ENCODE peak calls at places on chromosomes 16 and 17, in six cellular contexts. C is fibroblast of the aortic adventitia, U is GM13977, Q is WTC11, A is stomach, F is omental fat pad. Y is an unnamed sample.

GRCh38 chr17:57809879-57810278 is 40.0 kb downstream of the MRPS23 start:
- DNase-seq in A (no peak), Q (no peak), U (no peak), C (no peak), F (no peak), Y (no peak)

GRCh38 chr17:40827746-40828453 is 5.5 kb upstream of the KRT10 start:
- DNase-seq in A (no peak), Q (no peak), C (peak), F (no peak), U (no peak), Y (no peak)

GRCh38 chr17:560379-560935 is 154.2 kb downstream of the VPS53 start:
- DNase-seq in A (no peak), Q (no peak), F (no peak), U (no peak), C (peak), Y (no peak)

GRCh38 chr16:31402687-31403086 is 9.6 kb downstream of the ITGAD start:
- DNase-seq in F (no peak), Q (no peak), C (peak), U (no peak), A (no peak), Y (no peak)

GRCh38 chr17:77297693-77298666 is 157.2 kb downstream of the SEC14L1 start:
- DNase-seq in Q (no peak), A (no peak), U (no peak), C (no peak), F (no peak), Y (no peak)

GRCh38 chr17:19328441-19329061 is 34.0 kb downstream of the B9D1 start:
- DNase-seq in C (no peak), A (no peak), F (no peak), U (no peak), Q (peak), Y (no peak)

GRCh38 chr16:29306953-29307597 is 99.4 kb downstream of the NPIPB11 start:
- DNase-seq in F (no peak), U (no peak), Q (no peak), C (peak), A (no peak), Y (no peak)

GRCh38 chr17:77361986-77362620 is 221.3 kb downstream of the SEC14L1 start:
- DNase-seq in Q (no peak), A (no peak), C (no peak), U (no peak), F (no peak), Y (no peak)

GRCh38 chr16:10338426-10338825 is 47.4 kb upstream of the ATF7IP2 start:
- DNase-seq in U (no peak), C (no peak), A (no peak), F (no peak), Q (no peak), Y (no peak)

GRCh38 chr17:18362509-18363020 is 785 bp downstream of the SHMT1 start:
- DNase-seq in C (peak), A (peak), U (no peak), Q (no peak), F (peak), Y (no peak)

GRCh38 chr17:49457564-49458535 is 37.2 kb upstream of the NGFR start:
- DNase-seq in U (no peak), F (no peak), C (no peak), A (no peak), Q (no peak), Y (no peak)

GRCh38 chr17:38357488-38358123 is 6.0 kb downstream of the SOCS7 start:
- DNase-seq in F (no peak), C (no peak), Q (no peak), A (no peak), U (no peak), Y (no peak)

GRCh38 chr17:56597495-56597990 is 4.0 kb downstream of the NOG start:
- DNase-seq in Q (peak), F (no peak), U (no peak), A (no peak), C (no peak), Y (no peak)

GRCh38 chr16:11949527-11949926 is 7.7 kb upstream of the NPIPB2 start:
- DNase-seq in A (no peak), Q (peak), C (peak), F (no peak), U (peak), Y (no peak)
- TF ChIP-seq CTCF in A (peak), Q (no peak), C (peak), F (no peak), U (peak), Y (peak)

DNA sequence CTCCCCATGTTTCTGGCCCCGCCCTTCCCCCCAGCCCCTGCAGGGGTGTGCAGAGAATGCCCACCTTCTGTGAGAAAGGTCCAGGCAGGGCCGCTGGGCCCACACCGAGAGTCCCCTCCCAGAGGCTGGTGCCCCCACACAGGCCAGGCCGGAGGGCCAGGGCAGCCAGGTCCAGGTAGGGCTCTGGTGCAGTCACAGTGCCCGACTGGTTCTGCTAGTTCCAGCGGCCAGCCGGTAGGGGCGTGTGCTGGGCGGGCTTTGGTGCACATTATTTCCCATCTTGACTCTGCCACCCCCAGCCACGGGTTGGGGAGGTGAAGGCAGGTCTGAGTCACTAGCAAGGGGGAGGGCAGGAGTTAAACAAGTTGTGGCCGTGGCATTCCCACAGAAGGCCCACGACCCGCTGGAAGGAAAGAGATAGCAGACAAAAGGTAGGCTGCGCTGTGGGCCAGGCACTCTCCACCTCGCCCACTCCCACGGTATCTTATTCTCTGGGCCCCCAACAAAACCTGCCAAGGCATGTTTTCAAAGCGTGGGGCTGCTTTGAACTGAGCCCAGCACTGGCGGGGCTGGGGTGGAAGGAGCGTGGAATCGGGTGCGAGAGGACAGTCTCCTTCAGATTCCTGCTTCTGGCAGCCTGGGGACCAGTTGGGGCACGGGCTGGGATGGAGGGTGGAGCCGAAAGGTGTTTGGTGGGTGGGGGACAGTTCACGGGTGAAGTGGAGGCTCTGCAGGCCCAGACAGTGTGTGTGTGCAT is 1.9 kb downstream of the EPN3 start:
- DNase-seq in U (no peak), F (no peak), A (peak), C (no peak), Q (peak), Y (no peak)
- TF ChIP-seq CTCF in U (no peak), F (no peak), A (peak), C (peak), Q (no peak), Y (no peak)

GRCh38 chr16:67562526-67562917 is at the start of gene CTCF:
- DNase-seq in C (peak), Q (peak), F (no peak), U (peak), A (peak), Y (no peak)
- TF ChIP-seq CTCF in C (peak), Q (peak), F (no peak), U (peak), A (peak), Y (peak)

GRCh38 chr17:5439446-5439764 is 450 bp upstream of the C1QBP start:
- DNase-seq in U (no peak), F (no peak), A (no peak), Q (no peak), C (no peak), Y (no peak)
- TF ChIP-seq CTCF in U (no peak), F (no peak), A (no peak), Q (no peak), C (no peak), Y (peak)

DNA sequence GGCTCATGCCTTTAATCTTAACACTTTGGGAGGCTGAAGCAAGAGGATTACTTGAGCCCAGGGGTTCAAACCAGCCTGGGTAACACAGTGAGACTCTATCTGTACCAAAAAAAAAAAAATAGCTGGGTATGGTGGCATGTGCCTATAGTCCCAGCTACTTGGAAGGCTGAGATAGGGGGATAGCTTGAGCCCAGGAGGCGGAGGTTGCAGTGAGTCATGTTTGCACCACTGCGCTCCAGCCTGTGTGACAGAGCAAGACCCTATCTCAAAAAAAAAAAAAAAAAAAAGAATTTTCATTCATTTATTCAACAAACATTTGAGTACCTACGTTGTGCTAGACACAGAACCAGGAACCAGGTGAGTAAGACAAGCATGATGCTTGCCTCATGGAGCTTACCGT is 73.6 kb upstream of the MRTFB start:
- DNase-seq in C (no peak), Q (no peak), F (no peak), U (no peak), A (no peak), Y (no peak)
- TF ChIP-seq CTCF in C (no peak), Q (no peak), F (no peak), U (no peak), A (no peak), Y (no peak)

GRCh38 chr17:60679287-60679686 is 1.6 kb downstream of the BCAS3 start:
- DNase-seq in F (no peak), C (no peak), Q (no peak), U (no peak), A (no peak), Y (no peak)
- TF ChIP-seq CTCF in F (no peak), C (no peak), Q (no peak), U (no peak), A (no peak), Y (no peak)

DNA sequence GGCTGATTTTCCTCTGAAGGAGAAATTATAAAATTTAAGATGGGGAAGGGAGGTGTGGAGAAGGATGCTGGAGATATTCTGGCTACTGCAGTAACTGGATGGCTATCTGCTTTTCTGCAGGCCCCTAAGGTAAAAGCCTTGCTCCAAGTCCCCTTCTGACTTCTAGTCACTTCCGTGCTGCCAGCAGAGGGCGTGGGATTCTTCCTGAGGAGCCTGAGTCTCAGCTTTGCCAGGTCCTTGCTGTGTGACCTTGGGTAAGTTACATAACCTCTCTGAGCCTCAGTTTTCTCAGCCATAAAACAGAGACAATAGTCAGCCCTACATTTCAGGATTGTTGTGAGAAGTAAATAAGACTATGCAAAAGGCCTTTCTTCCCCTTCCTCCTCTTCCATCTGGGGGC is 24.3 kb upstream of the TMEM220 start:
- DNase-seq in C (peak), Q (peak), F (no peak), A (peak), U (peak), Y (no peak)
- TF ChIP-seq CTCF in C (peak), Q (peak), F (no peak), A (peak), U (peak), Y (peak)

DNA sequence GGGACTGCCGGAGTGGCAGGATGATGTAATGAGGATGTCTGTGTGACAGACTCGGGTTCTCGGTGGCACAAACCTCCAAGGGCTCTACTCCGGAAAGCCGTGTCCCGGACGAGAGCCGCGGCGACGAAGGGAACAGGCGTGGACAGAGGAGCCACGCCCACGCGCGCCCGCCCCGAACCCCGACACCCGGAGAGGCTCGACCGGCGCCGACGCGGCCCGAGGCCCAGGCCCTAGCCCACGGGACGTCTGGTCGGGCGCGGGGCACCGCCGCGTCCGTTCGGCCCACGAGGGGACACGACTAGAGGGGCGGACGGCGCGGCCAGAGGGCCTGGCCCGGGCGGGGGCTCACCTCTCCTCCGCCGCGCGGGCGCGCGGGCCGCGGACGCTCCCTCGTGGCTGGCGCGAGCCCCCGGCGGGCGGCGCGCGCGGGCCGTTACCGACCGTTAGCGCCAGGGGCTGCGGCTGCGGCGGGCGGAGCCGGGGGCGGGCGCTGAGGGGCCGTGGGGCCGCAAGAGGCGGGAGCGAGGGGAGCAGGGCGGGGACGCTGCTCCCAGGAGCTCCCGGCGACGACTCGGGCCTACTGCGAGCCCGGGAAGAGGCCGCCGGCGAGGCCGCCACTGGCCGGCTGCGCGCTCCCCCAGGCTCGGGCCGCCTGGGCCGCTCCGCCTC is 2.1 kb upstream of the IRX5 start:
- DNase-seq in U (no peak), F (no peak), Q (no peak), C (peak), A (peak), Y (no peak)
- TF ChIP-seq CTCF in U (no peak), F (no peak), Q (no peak), C (peak), A (no peak), Y (no peak)

GRCh38 chr16:1583180-1583579 is 28.7 kb downstream of the IFT140 start:
- DNase-seq in F (no peak), U (no peak), C (no peak), A (no peak), Q (no peak), Y (no peak)
- TF ChIP-seq CTCF in F (no peak), U (no peak), C (no peak), A (no peak), Q (no peak), Y (no peak)